ENCODE peak calls at places on chromosomes 5 and 9, in eight cellular contexts. One of them, this sample, is unnamed.
A peak's percentile ranks its signal among the peaks of the same experiment; 100 is the strongest.

GRCh38 chr5:16877267-16877935 is 58.7 kb downstream of the MYO10 start:
- DNase-seq in AG09319: no peak
- DNase-seq in skeletal muscle cell: no peak
- DNase-seq in EL: no peak
- DNase-seq in fibroblast of pulmonary artery: no peak
- DNase-seq in HEK293T: no peak
- DNase-seq in amniotic epithelial cell: no peak
- DNase-seq in activated T-helper 1 cell treated with Interleukin-2 at 50 U/mL for 16 hours: no peak
- DNase-seq in this sample: no peak

GRCh38 chr9:134793281-134793680 is 87.3 kb upstream of the FCN2 start:
- DNase-seq in skeletal muscle cell: no peak
- DNase-seq in EL: no peak
- DNase-seq in activated T-helper 1 cell treated with Interleukin-2 at 50 U/mL for 16 hours: no peak
- DNase-seq in HEK293T: no peak
- DNase-seq in AG09319: no peak
- DNase-seq in amniotic epithelial cell: no peak
- DNase-seq in fibroblast of pulmonary artery: no peak
- DNase-seq in this sample: peak; percentile 31

GRCh38 chr9:83013867-83014605 is 48.9 kb downstream of the RASEF start:
- DNase-seq in amniotic epithelial cell: peak; percentile 66
- DNase-seq in AG09319: peak; percentile 7
- DNase-seq in HEK293T: no peak
- DNase-seq in activated T-helper 1 cell treated with Interleukin-2 at 50 U/mL for 16 hours: no peak
- DNase-seq in fibroblast of pulmonary artery: no peak
- DNase-seq in skeletal muscle cell: no peak
- DNase-seq in EL: peak; percentile 69
- DNase-seq in this sample: no peak

GRCh38 chr9:91495450-91495849 is 71.8 kb upstream of the NFIL3 start:
- DNase-seq in AG09319: peak; percentile 73
- DNase-seq in HEK293T: no peak
- DNase-seq in EL: peak; percentile 90
- DNase-seq in fibroblast of pulmonary artery: peak; percentile 89
- DNase-seq in skeletal muscle cell: peak; percentile 82
- DNase-seq in amniotic epithelial cell: peak; percentile 96
- DNase-seq in activated T-helper 1 cell treated with Interleukin-2 at 50 U/mL for 16 hours: no peak
- DNase-seq in this sample: no peak

GRCh38 chr9:133141833-133142594 is 21.0 kb upstream of the RALGDS start:
- DNase-seq in EL: no peak
- DNase-seq in HEK293T: no peak
- DNase-seq in fibroblast of pulmonary artery: no peak
- DNase-seq in skeletal muscle cell: no peak
- DNase-seq in activated T-helper 1 cell treated with Interleukin-2 at 50 U/mL for 16 hours: peak; percentile 64
- DNase-seq in amniotic epithelial cell: no peak
- DNase-seq in AG09319: no peak
- DNase-seq in this sample: no peak

GRCh38 chr5:84260140-84260539 is 124.5 kb downstream of the EDIL3 start:
- DNase-seq in activated T-helper 1 cell treated with Interleukin-2 at 50 U/mL for 16 hours: no peak
- DNase-seq in AG09319: no peak
- DNase-seq in HEK293T: no peak
- DNase-seq in EL: no peak
- DNase-seq in skeletal muscle cell: no peak
- DNase-seq in amniotic epithelial cell: no peak
- DNase-seq in fibroblast of pulmonary artery: no peak
- DNase-seq in this sample: no peak

GRCh38 chr5:154460172-154460571 is 14.4 kb downstream of the SAP30L start:
- DNase-seq in amniotic epithelial cell: peak; percentile 24
- DNase-seq in HEK293T: no peak
- DNase-seq in AG09319: no peak
- DNase-seq in skeletal muscle cell: no peak
- DNase-seq in activated T-helper 1 cell treated with Interleukin-2 at 50 U/mL for 16 hours: no peak
- DNase-seq in EL: no peak
- DNase-seq in fibroblast of pulmonary artery: no peak
- DNase-seq in this sample: peak; percentile 73

GRCh38 chr5:157267766-157268480 is 2.0 kb downstream of the CYFIP2 start:
- DNase-seq in fibroblast of pulmonary artery: no peak
- DNase-seq in skeletal muscle cell: no peak
- DNase-seq in activated T-helper 1 cell treated with Interleukin-2 at 50 U/mL for 16 hours: no peak
- DNase-seq in AG09319: no peak
- DNase-seq in amniotic epithelial cell: no peak
- DNase-seq in EL: no peak
- DNase-seq in HEK293T: no peak
- DNase-seq in this sample: peak; percentile 91

GRCh38 chr9:97591535-97591934 is 41.6 kb downstream of the TSTD2 start:
- DNase-seq in activated T-helper 1 cell treated with Interleukin-2 at 50 U/mL for 16 hours: no peak
- DNase-seq in AG09319: no peak
- DNase-seq in fibroblast of pulmonary artery: no peak
- DNase-seq in skeletal muscle cell: no peak
- DNase-seq in amniotic epithelial cell: no peak
- DNase-seq in HEK293T: no peak
- DNase-seq in EL: no peak
- DNase-seq in this sample: no peak

GRCh38 chr5:120017523-120017922 is 388.2 kb downstream of the FAM170A start:
- DNase-seq in EL: peak; percentile 45
- DNase-seq in fibroblast of pulmonary artery: no peak
- DNase-seq in activated T-helper 1 cell treated with Interleukin-2 at 50 U/mL for 16 hours: no peak
- DNase-seq in skeletal muscle cell: peak; percentile 20
- DNase-seq in amniotic epithelial cell: peak; percentile 23
- DNase-seq in AG09319: no peak
- DNase-seq in HEK293T: no peak
- DNase-seq in this sample: no peak

GRCh38 chr9:13934411-13934810 is 379.5 kb downstream of the NFIB start:
- DNase-seq in AG09319: no peak
- DNase-seq in EL: no peak
- DNase-seq in amniotic epithelial cell: no peak
- DNase-seq in fibroblast of pulmonary artery: no peak
- DNase-seq in skeletal muscle cell: no peak
- DNase-seq in activated T-helper 1 cell treated with Interleukin-2 at 50 U/mL for 16 hours: no peak
- DNase-seq in HEK293T: no peak
- DNase-seq in this sample: no peak

GRCh38 chr5:38434981-38435710 is 121.3 kb downstream of the LIFR start:
- DNase-seq in HEK293T: no peak
- DNase-seq in skeletal muscle cell: no peak
- DNase-seq in amniotic epithelial cell: peak; percentile 48
- DNase-seq in fibroblast of pulmonary artery: peak; percentile 30
- DNase-seq in EL: peak; percentile 53
- DNase-seq in activated T-helper 1 cell treated with Interleukin-2 at 50 U/mL for 16 hours: no peak
- DNase-seq in AG09319: no peak
- DNase-seq in this sample: no peak

GRCh38 chr5:181260720-181261319 is at the start of gene TRIM52:
- DNase-seq in fibroblast of pulmonary artery: peak; percentile 88
- DNase-seq in skeletal muscle cell: peak; percentile 72
- DNase-seq in EL: peak; percentile 91
- DNase-seq in AG09319: peak; percentile 68
- DNase-seq in HEK293T: peak; percentile 89
- DNase-seq in amniotic epithelial cell: peak; percentile 81
- DNase-seq in activated T-helper 1 cell treated with Interleukin-2 at 50 U/mL for 16 hours: peak; percentile 83
- DNase-seq in this sample: peak; percentile 88

GRCh38 chr5:73668422-73669116 is 42.6 kb downstream of the ARHGEF28 start:
- DNase-seq in fibroblast of pulmonary artery: no peak
- DNase-seq in EL: no peak
- DNase-seq in skeletal muscle cell: no peak
- DNase-seq in HEK293T: no peak
- DNase-seq in AG09319: no peak
- DNase-seq in amniotic epithelial cell: no peak
- DNase-seq in activated T-helper 1 cell treated with Interleukin-2 at 50 U/mL for 16 hours: no peak
- DNase-seq in this sample: no peak

GRCh38 chr9:70413427-70413797 is 1.0 kb downstream of the KLF9 start:
- DNase-seq in EL: no peak
- DNase-seq in HEK293T: no peak
- DNase-seq in activated T-helper 1 cell treated with Interleukin-2 at 50 U/mL for 16 hours: peak; percentile 54
- DNase-seq in AG09319: no peak
- DNase-seq in skeletal muscle cell: no peak
- DNase-seq in amniotic epithelial cell: no peak
- DNase-seq in fibroblast of pulmonary artery: no peak
- DNase-seq in this sample: no peak

GRCh38 chr9:130344366-130344765 is 78.8 kb downstream of the HMCN2 start:
- DNase-seq in AG09319: no peak
- DNase-seq in fibroblast of pulmonary artery: no peak
- DNase-seq in EL: no peak
- DNase-seq in skeletal muscle cell: no peak
- DNase-seq in HEK293T: no peak
- DNase-seq in activated T-helper 1 cell treated with Interleukin-2 at 50 U/mL for 16 hours: no peak
- DNase-seq in amniotic epithelial cell: no peak
- DNase-seq in this sample: no peak

GRCh38 chr9:69186841-69187611 is 12.9 kb downstream of the TJP2 start:
- DNase-seq in activated T-helper 1 cell treated with Interleukin-2 at 50 U/mL for 16 hours: no peak
- DNase-seq in HEK293T: no peak
- DNase-seq in AG09319: no peak
- DNase-seq in EL: peak; percentile 40
- DNase-seq in amniotic epithelial cell: peak; percentile 77
- DNase-seq in fibroblast of pulmonary artery: peak; percentile 83
- DNase-seq in skeletal muscle cell: no peak
- DNase-seq in this sample: no peak

GRCh38 chr5:160930361-160930760 is 78.3 kb upstream of the ATP10B start:
- DNase-seq in activated T-helper 1 cell treated with Interleukin-2 at 50 U/mL for 16 hours: no peak
- DNase-seq in HEK293T: no peak
- DNase-seq in EL: no peak
- DNase-seq in amniotic epithelial cell: no peak
- DNase-seq in skeletal muscle cell: no peak
- DNase-seq in AG09319: no peak
- DNase-seq in fibroblast of pulmonary artery: no peak
- DNase-seq in this sample: no peak

GRCh38 chr9:110047232-110047954 is 160.6 kb downstream of the C9orf152 start:
- DNase-seq in amniotic epithelial cell: no peak
- DNase-seq in EL: no peak
- DNase-seq in AG09319: no peak
- DNase-seq in HEK293T: no peak
- DNase-seq in activated T-helper 1 cell treated with Interleukin-2 at 50 U/mL for 16 hours: no peak
- DNase-seq in fibroblast of pulmonary artery: no peak
- DNase-seq in skeletal muscle cell: no peak
- DNase-seq in this sample: no peak

GRCh38 chr5:32600057-32600622 is 14.8 kb downstream of the SUB1 start:
- DNase-seq in skeletal muscle cell: peak; percentile 42
- DNase-seq in activated T-helper 1 cell treated with Interleukin-2 at 50 U/mL for 16 hours: no peak
- DNase-seq in fibroblast of pulmonary artery: peak; percentile 84
- DNase-seq in amniotic epithelial cell: peak; percentile 51
- DNase-seq in AG09319: peak; percentile 76
- DNase-seq in EL: peak; percentile 95
- DNase-seq in HEK293T: no peak
- DNase-seq in this sample: no peak

GRCh38 chr5:81579525-81579924 is 171.4 kb downstream of the SSBP2 start:
- DNase-seq in EL: no peak
- DNase-seq in amniotic epithelial cell: peak; percentile 81
- DNase-seq in fibroblast of pulmonary artery: peak; percentile 68
- DNase-seq in AG09319: peak; percentile 18
- DNase-seq in skeletal muscle cell: no peak
- DNase-seq in HEK293T: no peak
- DNase-seq in activated T-helper 1 cell treated with Interleukin-2 at 50 U/mL for 16 hours: no peak
- DNase-seq in this sample: no peak

GRCh38 chr9:126886194-126886830 is 25.9 kb downstream of the ZBTB34 start:
- DNase-seq in AG09319: no peak
- DNase-seq in amniotic epithelial cell: no peak
- DNase-seq in EL: no peak
- DNase-seq in activated T-helper 1 cell treated with Interleukin-2 at 50 U/mL for 16 hours: no peak
- DNase-seq in HEK293T: no peak
- DNase-seq in fibroblast of pulmonary artery: no peak
- DNase-seq in skeletal muscle cell: no peak
- DNase-seq in this sample: no peak

GRCh38 chr5:109833946-109834345 is 144.2 kb downstream of the MAN2A1 start:
- DNase-seq in amniotic epithelial cell: no peak
- DNase-seq in AG09319: no peak
- DNase-seq in activated T-helper 1 cell treated with Interleukin-2 at 50 U/mL for 16 hours: no peak
- DNase-seq in HEK293T: no peak
- DNase-seq in EL: no peak
- DNase-seq in skeletal muscle cell: no peak
- DNase-seq in fibroblast of pulmonary artery: no peak
- DNase-seq in this sample: no peak

GRCh38 chr5:144469106-144469505 is 298.4 kb downstream of the KCTD16 start:
- DNase-seq in activated T-helper 1 cell treated with Interleukin-2 at 50 U/mL for 16 hours: no peak
- DNase-seq in EL: peak; percentile 54
- DNase-seq in skeletal muscle cell: no peak
- DNase-seq in AG09319: no peak
- DNase-seq in fibroblast of pulmonary artery: peak; percentile 10
- DNase-seq in HEK293T: no peak
- DNase-seq in amniotic epithelial cell: peak; percentile 51
- DNase-seq in this sample: no peak

GRCh38 chr9:126813072-126813471 is 8.2 kb downstream of the ZBTB43 start:
- DNase-seq in EL: no peak
- DNase-seq in HEK293T: no peak
- DNase-seq in fibroblast of pulmonary artery: no peak
- DNase-seq in activated T-helper 1 cell treated with Interleukin-2 at 50 U/mL for 16 hours: no peak
- DNase-seq in AG09319: no peak
- DNase-seq in amniotic epithelial cell: no peak
- DNase-seq in skeletal muscle cell: no peak
- DNase-seq in this sample: no peak